ENCODE peak calls at places on chromosomes 2 and 18, in six cellular contexts. N is suprapubic skin, P is A549, M is heart left ventricle, Y is body of pancreas, S is vagina. J is an unnamed sample.

GRCh38 chr2:180077295-180077906 is 70.3 kb upstream of the CWC22 start:
- DNase-seq in N (no peak), P (peak), M (no peak), Y (no peak), S (no peak), J (no peak)

GRCh38 chr18:46688853-46689525 is 32.0 kb upstream of the LOXHD1 start:
- DNase-seq in N (no peak), P (no peak), M (no peak), Y (no peak), S (no peak), J (no peak)

GRCh38 chr18:8949206-8949605 is 153.3 kb upstream of the NDUFV2 start:
- DNase-seq in N (no peak), P (no peak), M (no peak), Y (no peak), S (no peak), J (no peak)

GRCh38 chr2:40158781-40159180 is 293.1 kb downstream of the SLC8A1 start:
- DNase-seq in N (no peak), P (no peak), M (no peak), Y (no peak), S (no peak), J (no peak)

GRCh38 chr2:1072258-1072657 is 121.6 kb downstream of the SNTG2 start:
- DNase-seq in N (no peak), P (no peak), M (no peak), Y (no peak), S (no peak), J (no peak)

GRCh38 chr2:96114546-96114902 is 1.8 kb downstream of the ADRA2B start:
- DNase-seq in N (no peak), P (no peak), M (no peak), Y (no peak), S (no peak), J (no peak)

GRCh38 chr2:28080911-28081310 is 190.4 kb downstream of the BABAM2 start:
- DNase-seq in N (no peak), P (peak), M (no peak), Y (no peak), S (no peak), J (no peak)

GRCh38 chr2:201403904-201404303 is 46.8 kb upstream of the FLACC1 start:
- DNase-seq in N (no peak), P (no peak), M (no peak), Y (no peak), S (no peak), J (no peak)

GRCh38 chr2:170212625-170213280 is 34.8 kb downstream of the MYO3B start:
- DNase-seq in N (no peak), P (no peak), M (no peak), Y (no peak), S (no peak), J (no peak)

GRCh38 chr2:172092716-172093415 is 7.6 kb downstream of the DLX1 start:
- DNase-seq in N (no peak), P (no peak), M (no peak), Y (no peak), S (no peak), J (no peak)

GRCh38 chr18:38525039-38525438 is 959.4 kb upstream of the CELF4 start:
- DNase-seq in N (no peak), P (no peak), M (no peak), Y (no peak), S (no peak), J (no peak)

GRCh38 chr18:63683890-63684289 is 18.9 kb upstream of the SERPINB11 start:
- DNase-seq in N (no peak), P (no peak), M (no peak), Y (no peak), S (no peak), J (no peak)

GRCh38 chr2:216549926-216550690 is 51.5 kb downstream of the RPL37A start:
- DNase-seq in N (no peak), P (no peak), M (no peak), Y (no peak), S (no peak), J (no peak)

GRCh38 chr2:39523308-39524044 is 86.4 kb upstream of the MAP4K3 start:
- DNase-seq in N (no peak), P (peak), M (no peak), Y (no peak), S (no peak), J (no peak)

GRCh38 chr2:207504513-207505171 is 25.1 kb upstream of the CREB1 start:
- DNase-seq in N (no peak), P (no peak), M (peak), Y (peak), S (no peak), J (no peak)

GRCh38 chr18:64055019-64055418 is 85.1 kb downstream of the SERPINB8 start:
- DNase-seq in N (no peak), P (no peak), M (no peak), Y (no peak), S (no peak), J (no peak)

GRCh38 chr18:50131591-50131990 is 63.4 kb downstream of the MYO5B start:
- DNase-seq in N (no peak), P (no peak), M (no peak), Y (no peak), S (no peak), J (no peak)

GRCh38 chr2:128808462-128809255 is 490.0 kb upstream of the HS6ST1 start:
- DNase-seq in N (no peak), P (no peak), M (no peak), Y (no peak), S (peak), J (no peak)

GRCh38 chr2:151905963-151906632 is 77.9 kb upstream of the ARL5A start:
- DNase-seq in N (no peak), P (no peak), M (no peak), Y (no peak), S (no peak), J (no peak)

GRCh38 chr18:37381554-37381953 is 184.0 kb downstream of the CELF4 start:
- DNase-seq in N (no peak), P (no peak), M (no peak), Y (no peak), S (no peak), J (no peak)

GRCh38 chr2:241867776-241868420 is 1.6 kb upstream of the RTP5 start:
- DNase-seq in N (no peak), P (no peak), M (no peak), Y (no peak), S (no peak), J (no peak)

GRCh38 chr2:175251425-175252041 is 70.0 kb upstream of the ATP5MC3 start:
- DNase-seq in N (no peak), P (peak), M (no peak), Y (no peak), S (no peak), J (no peak)

GRCh38 chr2:99851091-99851490 is 291.3 kb downstream of the AFF3 start:
- DNase-seq in N (no peak), P (no peak), M (no peak), Y (no peak), S (no peak), J (no peak)

GRCh38 chr2:139790807-139791206 is 1010.6 kb upstream of the NXPH2 start:
- DNase-seq in N (no peak), P (peak), M (no peak), Y (no peak), S (no peak), J (no peak)

GRCh38 chr18:69838620-69839411 is 108.9 kb downstream of the CD226 start:
- DNase-seq in N (no peak), P (peak), M (no peak), Y (no peak), S (no peak), J (no peak)

GRCh38 chr2:179107737-179108136 is 57.8 kb upstream of the CCDC141 start:
- DNase-seq in N (no peak), P (peak), M (no peak), Y (no peak), S (no peak), J (no peak)

GRCh38 chr2:207239754-207240494 is 74.2 kb upstream of the KLF7 start:
- DNase-seq in N (no peak), P (no peak), M (no peak), Y (no peak), S (no peak), J (no peak)

GRCh38 chr18:72588339-72588738 is 44.2 kb upstream of the CBLN2 start:
- DNase-seq in N (no peak), P (no peak), M (no peak), Y (no peak), S (no peak), J (no peak)

GRCh38 chr2:130798472-130799221 is 38.1 kb upstream of the ARHGEF4 start:
- DNase-seq in N (no peak), P (no peak), M (peak), Y (peak), S (no peak), J (no peak)

GRCh38 chr18:33440384-33441043 is at the start of gene CCDC178:
- DNase-seq in N (no peak), P (no peak), M (peak), Y (peak), S (no peak), J (no peak)

GRCh38 chr2:232568161-232568560 is 17.7 kb downstream of the EIF4E2 start:
- DNase-seq in N (no peak), P (peak), M (peak), Y (no peak), S (no peak), J (no peak)

GRCh38 chr2:145687445-145688104 is 1167.7 kb upstream of the ZEB2 start:
- DNase-seq in N (no peak), P (no peak), M (no peak), Y (no peak), S (no peak), J (no peak)

GRCh38 chr2:171412571-171412970 is 21.2 kb downstream of the METTL8 start:
- DNase-seq in N (no peak), P (no peak), M (no peak), Y (no peak), S (no peak), J (no peak)

GRCh38 chr2:235078182-235078581 is 126.4 kb downstream of the SH3BP4 start:
- DNase-seq in N (no peak), P (no peak), M (no peak), Y (no peak), S (no peak), J (no peak)

GRCh38 chr2:168853471-168853870 is 36.8 kb downstream of the SPC25 start:
- DNase-seq in N (no peak), P (no peak), M (no peak), Y (no peak), S (no peak), J (no peak)

DNA sequence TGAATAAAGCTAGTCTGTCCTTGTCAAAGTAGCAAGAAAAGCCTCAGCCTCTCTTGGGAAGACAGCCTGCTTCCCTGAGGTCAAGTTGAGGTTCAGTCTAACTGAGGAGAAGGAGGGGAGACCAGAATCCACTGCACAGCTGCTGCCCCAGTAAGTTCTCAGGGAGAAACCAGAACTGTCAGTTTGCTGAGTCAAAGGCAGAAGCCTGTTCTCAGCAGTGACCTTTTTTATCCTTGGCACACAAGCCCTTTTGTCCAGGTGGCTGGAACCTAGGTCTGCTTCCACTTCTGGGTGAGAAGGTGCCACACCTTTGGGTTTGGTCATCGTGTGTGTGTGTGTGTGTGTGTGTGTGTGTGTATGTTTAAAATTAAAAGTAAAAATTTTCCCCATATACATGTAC is 15.1 kb downstream of the INPP4A start:
- DNase-seq in N (no peak), P (no peak), M (no peak), Y (no peak), S (peak), J (no peak)
- H3K27ac ChIP-seq in N (no peak), P (peak), M (no peak), Y (no peak), S (peak), J (no peak)

GRCh38 chr2:190973262-190973661 is 40.7 kb downstream of the STAT1 start:
- DNase-seq in N (no peak), P (no peak), M (no peak), Y (no peak), S (no peak), J (no peak)

GRCh38 chr2:190972213-190972612 is 41.8 kb downstream of the STAT1 start:
- DNase-seq in N (no peak), P (no peak), M (no peak), Y (no peak), S (no peak), J (no peak)

GRCh38 chr2:190972846-190973245 is 41.1 kb downstream of the STAT1 start:
- DNase-seq in N (no peak), P (no peak), M (no peak), Y (no peak), S (no peak), J (no peak)

GRCh38 chr2:190970170-190970569 is 43.8 kb downstream of the STAT1 start:
- DNase-seq in N (no peak), P (no peak), M (no peak), Y (no peak), S (no peak), J (no peak)

GRCh38 chr2:190970872-190971506 is 43.0 kb downstream of the STAT1 start:
- DNase-seq in N (no peak), P (no peak), M (no peak), Y (no peak), S (no peak), J (no peak)
- TF ChIP-seq POLR2A in N (no peak), P (no peak), M (no peak), Y (no peak), S (no peak), J (no peak)

GRCh38 chr2:238524584-238524983 is 97.9 kb downstream of the ASB1 start:
- DNase-seq in N (no peak), P (no peak), M (no peak), Y (no peak), S (no peak), J (no peak)

GRCh38 chr2:238521002-238521401 is 94.3 kb downstream of the ASB1 start:
- DNase-seq in N (no peak), P (no peak), M (no peak), Y (no peak), S (no peak), J (no peak)

GRCh38 chr2:238525990-238526389 is 99.3 kb downstream of the ASB1 start:
- DNase-seq in N (no peak), P (no peak), M (no peak), Y (no peak), S (no peak), J (no peak)

GRCh38 chr2:238521870-238522269 is 95.1 kb downstream of the ASB1 start:
- DNase-seq in N (no peak), P (no peak), M (no peak), Y (no peak), S (no peak), J (no peak)

DNA sequence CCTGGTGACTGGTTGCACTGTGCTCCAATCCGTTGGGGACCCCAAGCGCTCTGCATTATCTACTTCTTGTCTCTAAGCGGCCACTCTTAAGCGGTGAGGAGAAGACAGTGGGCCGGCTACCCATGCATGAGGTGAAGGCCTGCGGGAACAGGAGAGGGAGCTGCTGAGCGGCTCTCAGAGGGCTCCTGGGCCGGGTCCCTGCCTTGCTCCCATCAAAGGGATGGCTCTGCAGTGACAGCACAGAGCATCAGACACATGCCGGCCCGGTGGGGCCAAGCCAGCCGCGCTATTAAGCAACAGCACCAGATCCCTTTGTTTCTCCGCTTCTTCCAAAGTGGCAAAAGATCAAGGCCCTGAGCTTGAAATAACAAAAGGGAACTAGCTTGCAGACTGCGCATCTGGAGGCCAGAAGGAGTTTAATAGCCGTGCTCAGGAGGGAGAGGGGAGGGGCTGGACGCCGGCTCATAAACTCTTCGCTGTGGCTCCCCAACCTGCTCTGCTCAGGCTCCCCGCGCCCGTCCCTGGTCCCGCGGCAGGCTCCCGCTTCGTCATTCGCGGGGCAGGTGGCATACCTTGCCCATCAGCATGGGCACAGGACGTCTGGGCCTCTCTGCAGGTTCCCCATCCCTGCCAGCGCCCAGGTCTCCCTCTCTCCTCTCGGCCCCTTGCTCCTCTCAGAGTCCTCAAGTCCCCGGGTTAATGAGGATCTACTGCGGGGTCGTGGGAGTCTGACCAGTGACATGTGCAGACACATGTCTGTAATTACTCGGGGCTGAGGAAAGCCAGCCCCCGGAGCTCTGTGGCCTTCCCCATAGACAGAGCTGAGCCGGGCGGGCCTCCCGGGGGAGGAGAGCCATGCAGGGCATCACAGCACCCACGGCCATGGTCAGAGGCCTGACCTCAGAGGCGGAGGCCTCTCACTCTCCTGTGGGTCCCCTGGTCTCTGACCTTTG is 96.7 kb downstream of the ASB1 start:
- DNase-seq in N (peak), P (no peak), M (no peak), Y (no peak), S (no peak), J (peak)
- H3K27ac ChIP-seq in N (peak), P (peak), M (no peak), Y (no peak), S (no peak), J (peak)

GRCh38 chr2:85601771-85602475 is 575 bp downstream of the TMEM150A start:
- DNase-seq in N (peak), P (peak), M (peak), Y (peak), S (no peak), J (peak)

GRCh38 chr2:85604568-85605339 is 2.3 kb upstream of the TMEM150A start:
- DNase-seq in N (no peak), P (no peak), M (no peak), Y (no peak), S (no peak), J (no peak)

GRCh38 chr2:85600951-85601770 is 1.3 kb downstream of the TMEM150A start:
- DNase-seq in N (no peak), P (no peak), M (no peak), Y (no peak), S (no peak), J (no peak)

GRCh38 chr2:85600235-85600575 is 2.3 kb downstream of the TMEM150A start:
- DNase-seq in N (no peak), P (no peak), M (no peak), Y (no peak), S (no peak), J (no peak)

DNA sequence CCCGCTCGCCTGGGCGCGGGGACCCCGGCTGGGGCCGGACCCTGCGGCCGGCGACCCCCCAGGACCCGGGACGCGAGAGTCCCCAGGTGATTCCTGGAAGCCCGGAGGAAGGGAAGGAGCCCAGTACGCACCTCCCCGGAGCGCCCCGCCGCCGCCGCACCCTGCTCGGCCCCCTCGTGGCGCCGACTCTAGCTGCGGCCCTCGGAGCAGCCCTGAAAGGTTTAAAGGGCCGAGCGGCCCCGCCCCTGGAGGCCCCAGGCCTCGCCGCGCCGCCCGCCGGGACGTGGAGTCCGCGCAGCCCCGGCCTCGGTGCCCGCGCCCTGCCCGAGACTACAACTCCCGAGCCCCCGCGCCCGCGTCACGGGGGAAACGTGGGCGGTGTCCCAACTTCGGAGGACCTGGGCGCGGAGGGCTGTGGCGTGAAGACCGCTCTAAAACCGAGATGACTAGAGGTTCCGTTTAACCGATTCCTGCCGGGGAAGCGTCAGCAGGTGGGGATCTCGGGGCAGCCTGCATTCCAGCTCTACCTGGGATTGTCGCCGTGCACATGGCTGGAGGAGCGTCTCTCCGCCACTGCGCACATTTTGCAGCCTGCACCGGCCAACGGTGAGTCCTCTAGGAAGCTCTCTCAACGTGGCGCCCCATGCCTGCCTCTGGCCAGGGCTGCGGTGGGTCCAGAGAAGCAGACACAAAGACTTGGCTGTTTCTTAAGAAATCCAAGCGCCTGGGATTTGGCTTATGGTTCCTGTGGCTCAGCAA is at the start of gene TMEM150A:
- DNase-seq in N (peak), P (peak), M (peak), Y (peak), S (no peak), J (peak)
- TF ChIP-seq POLR2A in N (peak), P (peak), M (peak), Y (peak), S (peak), J (no peak)

GRCh38 chr2:217941339-217941738 is 61.5 kb downstream of the TNS1 start:
- DNase-seq in N (no peak), P (no peak), M (peak), Y (no peak), S (no peak), J (no peak)

GRCh38 chr2:217940261-217941220 is 62.3 kb downstream of the TNS1 start:
- DNase-seq in N (no peak), P (no peak), M (peak), Y (no peak), S (no peak), J (no peak)

GRCh38 chr2:217938038-217938437 is 64.8 kb downstream of the TNS1 start:
- DNase-seq in N (no peak), P (no peak), M (peak), Y (no peak), S (no peak), J (no peak)

GRCh38 chr2:217939220-217939619 is 63.6 kb downstream of the TNS1 start:
- DNase-seq in N (no peak), P (no peak), M (no peak), Y (no peak), S (no peak), J (no peak)

DNA sequence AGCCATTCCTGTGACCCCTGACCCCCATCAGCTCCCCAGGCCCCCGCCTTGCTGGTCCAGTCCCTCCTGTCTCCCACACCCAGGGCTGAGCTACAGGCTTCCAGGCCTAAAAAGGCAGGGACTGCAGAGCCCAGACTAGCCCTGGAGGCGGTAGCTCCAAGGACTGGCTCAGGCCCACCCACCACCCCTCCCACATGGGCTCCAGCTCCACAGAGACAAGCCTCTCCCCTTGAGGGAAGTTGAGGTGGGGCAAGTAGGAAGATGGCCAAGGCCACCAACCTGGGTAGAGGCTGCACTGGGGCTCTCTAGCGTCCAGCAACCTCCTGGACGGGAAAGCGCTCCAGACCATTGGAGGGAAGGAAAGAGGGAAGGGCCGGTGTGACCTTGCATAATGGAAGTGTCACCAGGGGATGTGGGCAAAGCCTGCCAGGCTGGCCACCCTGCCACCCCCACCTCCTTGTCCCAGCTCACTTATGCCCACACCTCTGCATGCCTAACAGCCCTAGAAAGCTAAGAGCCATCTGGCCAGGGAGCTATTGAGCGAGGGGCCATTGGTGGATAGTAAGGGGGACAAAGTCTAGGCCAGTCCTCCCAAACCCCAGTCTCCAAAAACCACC is 63.1 kb downstream of the TNS1 start:
- DNase-seq in N (no peak), P (no peak), M (peak), Y (no peak), S (no peak), J (no peak)
- H3K27ac ChIP-seq in N (peak), P (peak), M (peak), Y (peak), S (peak), J (peak)